ENCODE peak calls at places on chromosomes 1 and 21, in seven cellular contexts. T is breast epithelium, W is Peyer's patch, U is thyroid gland, D is HCT116, N is ovary, V is K562. F is an unnamed sample.

GRCh38 chr1:8985915-8986813 is 40.1 kb downstream of the SLC2A7 start:
- DNase-seq in N (peak; percentile 25), D (peak; percentile 75), V (no peak), T (peak; percentile 92), W (no peak), U (peak; percentile 84), F (peak; percentile 31)

GRCh38 chr1:116076831-116077230 is 34.4 kb upstream of the MAB21L3 start:
- DNase-seq in V (no peak), N (no peak), D (no peak), W (no peak), U (no peak), T (no peak), F (no peak)

GRCh38 chr1:192343304-192343703 is 26.5 kb downstream of the RGS21 start:
- DNase-seq in N (no peak), V (no peak), U (no peak), W (no peak), D (no peak), T (no peak), F (no peak)

GRCh38 chr1:45979074-45979777 is 153.2 kb downstream of the PIK3R3 start:
- DNase-seq in V (no peak), W (no peak), U (no peak), T (no peak), D (peak; percentile 32), N (no peak), F (no peak)

GRCh38 chr1:31934706-31935629 is 3.2 kb downstream of the PTP4A2 start:
- DNase-seq in T (no peak), N (no peak), U (no peak), D (no peak), V (no peak), W (no peak), F (no peak)

GRCh38 chr21:25966308-25966707 is 204.3 kb downstream of the APP start:
- DNase-seq in N (no peak), U (no peak), V (no peak), W (no peak), D (no peak), T (no peak), F (no peak)

GRCh38 chr1:87325982-87326738 is 2.5 kb upstream of the LMO4 start:
- DNase-seq in U (peak; percentile 39), V (peak; percentile 45), N (no peak), W (peak; percentile 43), T (no peak), D (no peak), F (peak; percentile 69)

GRCh38 chr1:221521686-221522085 is 220.2 kb downstream of the DUSP10 start:
- DNase-seq in N (no peak), U (no peak), T (no peak), W (no peak), D (no peak), V (no peak), F (no peak)

GRCh38 chr1:176436251-176436650 is 26.7 kb upstream of the PAPPA2 start:
- DNase-seq in T (no peak), D (no peak), U (no peak), W (no peak), V (no peak), N (no peak), F (no peak)

GRCh38 chr1:213050745-213051126 is 305 bp upstream of the RPS6KC1 start:
- DNase-seq in T (no peak), D (no peak), U (no peak), W (no peak), V (no peak), N (no peak), F (no peak)

GRCh38 chr1:31617917-31618746 is 643 bp downstream of the HCRTR1 start:
- DNase-seq in D (no peak), T (peak; percentile 32), W (no peak), N (no peak), U (peak; percentile 64), V (peak; percentile 86), F (no peak)

GRCh38 chr1:20166047-20166446 is 19.8 kb upstream of the UBXN10 start:
- DNase-seq in D (no peak), W (no peak), T (no peak), U (no peak), N (peak; percentile 29), V (no peak), F (no peak)

GRCh38 chr1:34906225-34906624 is 23.2 kb downstream of the DLGAP3 start:
- DNase-seq in U (no peak), N (no peak), V (no peak), D (no peak), W (no peak), T (no peak), F (no peak)

GRCh38 chr1:210340311-210340710 is 11.6 kb downstream of the HHAT start:
- DNase-seq in T (no peak), D (no peak), U (no peak), W (no peak), N (no peak), V (no peak), F (no peak)

GRCh38 chr1:234562336-234562735 is 47.6 kb downstream of the IRF2BP2 start:
- DNase-seq in V (no peak), W (no peak), D (no peak), N (peak; percentile 84), T (no peak), U (no peak), F (no peak)

DNA sequence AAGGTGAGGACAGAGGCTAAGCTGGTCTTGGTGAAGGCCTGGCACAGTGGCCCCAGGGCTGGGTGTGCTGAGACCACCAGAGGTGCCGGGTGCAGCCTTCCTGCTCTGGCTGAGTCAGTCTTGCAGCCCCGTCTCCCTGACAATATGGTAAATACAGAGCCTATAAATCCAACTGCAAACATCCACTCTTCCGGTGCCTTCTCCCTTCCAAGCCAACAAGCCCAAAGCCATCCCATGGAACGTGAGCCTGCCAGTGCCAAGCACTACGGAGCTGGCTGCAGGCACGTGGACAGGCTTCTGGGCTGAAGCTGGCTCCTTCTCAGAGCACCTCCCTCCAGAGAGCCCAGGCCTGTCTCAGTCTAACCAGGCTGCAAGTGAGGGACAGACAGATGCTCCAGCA is 70.0 kb downstream of the TRABD2B start:
- DNase-seq in U (no peak), W (no peak), N (no peak), T (peak; percentile 54), D (no peak), V (no peak), F (no peak)
- H3K4me1 ChIP-seq in U (no peaks in the 10 kb centered on the region), W (no peaks in the 10 kb centered on the region), N (no peaks in the 10 kb centered on the region), T (no peaks in the 10 kb centered on the region), D (no peaks in the 10 kb centered on the region), V (no peaks in the 10 kb centered on the region), F (no peaks in the 10 kb centered on the region)

GRCh38 chr21:45286671-45287437 is 841 bp downstream of the POFUT2 start:
- DNase-seq in D (no peak), T (peak; percentile 13), W (peak; percentile 15), V (peak; percentile 75), N (no peak), U (no peak), F (no peak)

GRCh38 chr21:45288441-45288841 is 746 bp upstream of the POFUT2 start:
- DNase-seq in D (no peak), U (no peak), N (no peak), T (peak; percentile 17), W (peak; percentile 18), V (no peak), F (no peak)

GRCh38 chr21:45289655-45290515 is 2.2 kb upstream of the POFUT2 start:
- DNase-seq in D (peak; percentile 35), V (no peak), N (no peak), U (no peak), T (peak; percentile 16), W (peak; percentile 15), F (no peak)

GRCh38 chr21:45289134-45289533 is 1.4 kb upstream of the POFUT2 start:
- DNase-seq in T (peak; percentile 17), U (no peak), V (no peak), D (no peak), N (peak; percentile 6), W (peak; percentile 7), F (no peak)

DNA sequence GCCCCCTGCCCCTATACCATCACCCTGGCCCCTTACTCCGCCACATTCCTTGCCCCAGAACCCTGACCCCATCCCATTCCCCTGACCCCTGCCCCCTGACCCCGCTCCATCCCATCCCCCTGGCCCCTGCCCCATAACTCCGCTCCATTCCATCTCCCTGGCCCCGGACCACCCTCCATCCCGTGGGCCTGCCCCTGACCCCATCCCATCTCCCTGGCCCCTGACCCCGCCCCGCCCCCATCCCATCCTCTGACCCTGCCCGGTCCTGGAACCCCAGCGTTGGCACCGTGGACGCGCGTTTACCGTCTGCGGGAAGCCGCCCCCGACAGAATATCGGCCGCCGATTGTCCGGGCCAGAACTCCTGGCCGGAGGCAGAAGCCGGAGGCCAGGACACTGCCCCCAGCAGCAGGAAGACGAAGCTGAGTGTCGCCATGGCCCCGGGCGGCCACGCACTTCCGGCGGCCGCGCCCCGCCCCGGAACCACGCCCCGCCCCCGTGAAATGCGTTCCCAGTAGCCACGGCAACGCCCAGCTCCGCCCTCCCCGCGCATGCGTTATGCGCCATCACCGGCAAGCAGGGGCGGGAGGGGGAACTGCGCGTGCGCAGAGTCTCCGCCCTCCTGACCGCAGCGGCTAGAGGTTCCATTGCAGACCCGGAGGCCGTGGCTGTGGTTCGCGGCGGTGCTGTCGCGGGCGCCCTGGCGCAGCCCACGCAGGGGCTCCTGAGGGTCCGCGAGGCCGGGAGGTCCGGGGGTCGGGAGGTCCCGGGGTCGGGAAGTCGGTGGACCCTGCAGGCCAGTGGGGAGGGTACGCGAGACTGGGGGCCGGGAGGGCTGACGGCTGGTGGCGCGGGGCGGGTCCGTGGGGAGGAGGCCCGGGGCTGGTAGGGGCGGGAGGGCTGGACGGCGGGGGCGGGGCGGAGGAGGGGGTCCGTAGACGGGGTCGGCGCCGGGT is at the start of gene POFUT2:
- DNase-seq in N (peak; percentile 97), T (peak; percentile 94), V (peak; percentile 100), W (peak; percentile 95), D (peak; percentile 85), U (peak; percentile 97), F (peak; percentile 93)
- TF ChIP-seq POLR2A in N (peak; percentile 82), T (no peak), V (peak; percentile 83), W (peak; percentile 78), D (peak; percentile 59), U (no peak), F (peak; percentile 87)

DNA sequence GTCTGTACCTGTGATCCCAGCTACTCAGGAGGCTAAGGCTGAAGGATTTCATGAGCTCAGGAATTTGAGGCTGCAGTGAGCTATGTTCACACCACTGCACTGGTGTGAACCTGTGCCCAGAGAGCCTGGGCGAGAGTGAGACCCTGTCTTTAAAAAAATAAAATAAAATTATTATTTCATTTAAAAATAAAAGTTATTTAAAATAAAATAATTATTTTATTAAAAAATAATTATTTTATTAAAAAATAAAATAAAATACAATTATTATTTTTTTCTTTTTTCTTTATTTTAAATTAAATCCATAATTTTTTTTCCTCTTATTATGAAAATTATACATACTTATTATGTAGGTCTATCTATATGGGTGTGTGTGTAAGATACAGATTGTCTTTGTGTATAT is 53.6 kb downstream of the LHX9 start:
- DNase-seq in U (no peak), W (no peak), D (no peak), T (no peak), V (no peak), N (no peak), F (no peak)
- H3K4me1 ChIP-seq in U (no peaks in the 10 kb centered on the region), W (no peaks in the 10 kb centered on the region), D (peaks cover 4% of the 10 kb centered on the region), T (no peaks in the 10 kb centered on the region), V (no peaks in the 10 kb centered on the region), N (no peaks in the 10 kb centered on the region), F (no peaks in the 10 kb centered on the region)

DNA sequence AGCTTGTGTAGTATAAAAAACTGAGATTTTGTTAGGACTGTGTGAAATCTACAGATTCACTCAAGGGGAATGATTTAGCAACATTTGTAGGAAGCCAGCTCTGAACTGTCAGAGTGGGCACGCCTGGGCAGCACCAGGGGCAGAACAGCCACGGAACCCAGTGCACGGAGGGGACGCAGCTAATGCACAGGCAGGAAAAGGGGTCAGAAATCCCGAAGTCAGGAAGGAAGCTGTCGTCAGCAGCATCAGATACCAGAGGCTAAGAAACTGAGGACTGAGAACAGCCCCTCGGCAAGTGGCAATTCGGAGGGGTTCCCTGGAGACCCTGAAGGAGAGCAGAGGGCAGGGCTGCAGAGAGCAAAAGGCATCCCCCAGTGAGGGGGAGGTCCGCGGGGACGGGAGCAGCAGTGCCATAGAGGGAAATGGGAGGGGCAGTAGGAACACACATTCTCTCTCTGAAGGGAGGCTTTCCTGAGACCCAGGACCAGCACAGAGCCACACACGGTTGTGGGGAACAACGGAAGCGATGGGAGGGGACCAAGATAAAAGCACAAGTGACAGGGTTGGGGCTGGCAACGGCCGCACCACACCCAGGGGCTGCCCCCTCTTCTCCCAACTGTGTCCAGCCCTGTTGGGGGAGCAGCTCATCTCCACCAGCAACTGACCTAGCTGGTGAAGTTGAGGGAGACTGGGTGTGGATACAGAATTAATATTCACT is 12.7 kb downstream of the UBE2J2 start:
- DNase-seq in V (no peak), W (no peak), U (no peak), N (no peak), D (no peak), T (no peak), F (no peak)
- TF ChIP-seq POLR2A in V (no peak), W (no peak), U (no peak), N (no peak), D (no peak), T (no peak), F (no peak)

F was measured in tibial nerve.